ENCODE peak calls at places on chromosomes 11 and 22, in ten cellular contexts. One of them, this sample, is unnamed.

GRCh38 chr11:104547996-104548661 is 350.1 kb downstream of the CASP12 start:
- DNase-seq in NCI-H1105: no peak
- DNase-seq in mesenchymal stem cell: peak
- DNase-seq in endothelial cell: no peak
- DNase-seq in substantia nigra: no peak
- DNase-seq in stimulated activated CD4-positive, alpha-beta T cell treated with anti-CD3 and anti-CD28 coated beads, Interleukin-1b, Interleukin-23, amount 100 ng/mL, for 1 hour: no peak
- DNase-seq in fibroblast of lung: peak
- DNase-seq in NCI-H1436: no peak
- DNase-seq in NCI-H774: no peak
- DNase-seq in mesendoderm: peak
- DNase-seq in this sample: no peak

GRCh38 chr11:69961738-69962137 is 116.4 kb upstream of the ANO1 start:
- DNase-seq in substantia nigra: no peak
- DNase-seq in stimulated activated CD4-positive, alpha-beta T cell treated with anti-CD3 and anti-CD28 coated beads, Interleukin-1b, Interleukin-23, amount 100 ng/mL, for 1 hour: no peak
- DNase-seq in NCI-H1436: no peak
- DNase-seq in NCI-H774: no peak
- DNase-seq in mesenchymal stem cell: no peak
- DNase-seq in endothelial cell: no peak
- DNase-seq in mesendoderm: no peak
- DNase-seq in fibroblast of lung: no peak
- DNase-seq in NCI-H1105: no peak
- DNase-seq in this sample: no peak

GRCh38 chr11:19635332-19635731 is 77.3 kb upstream of the NAV2 start:
- DNase-seq in NCI-H1105: no peak
- DNase-seq in mesendoderm: no peak
- DNase-seq in stimulated activated CD4-positive, alpha-beta T cell treated with anti-CD3 and anti-CD28 coated beads, Interleukin-1b, Interleukin-23, amount 100 ng/mL, for 1 hour: no peak
- DNase-seq in NCI-H1436: no peak
- DNase-seq in fibroblast of lung: no peak
- DNase-seq in mesenchymal stem cell: no peak
- DNase-seq in NCI-H774: no peak
- DNase-seq in substantia nigra: no peak
- DNase-seq in endothelial cell: no peak
- DNase-seq in this sample: no peak

GRCh38 chr22:24973867-24974266 is 21.4 kb downstream of the KIAA1671 start:
- DNase-seq in stimulated activated CD4-positive, alpha-beta T cell treated with anti-CD3 and anti-CD28 coated beads, Interleukin-1b, Interleukin-23, amount 100 ng/mL, for 1 hour: no peak
- DNase-seq in NCI-H1436: no peak
- DNase-seq in endothelial cell: no peak
- DNase-seq in mesendoderm: no peak
- DNase-seq in substantia nigra: no peak
- DNase-seq in NCI-H1105: no peak
- DNase-seq in fibroblast of lung: no peak
- DNase-seq in mesenchymal stem cell: no peak
- DNase-seq in NCI-H774: no peak
- DNase-seq in this sample: no peak

GRCh38 chr22:46465793-46466192 is 71.6 kb downstream of the CELSR1 start:
- DNase-seq in NCI-H1436: no peak
- DNase-seq in mesenchymal stem cell: no peak
- DNase-seq in substantia nigra: no peak
- DNase-seq in mesendoderm: no peak
- DNase-seq in endothelial cell: no peak
- DNase-seq in NCI-H774: no peak
- DNase-seq in fibroblast of lung: no peak
- DNase-seq in stimulated activated CD4-positive, alpha-beta T cell treated with anti-CD3 and anti-CD28 coated beads, Interleukin-1b, Interleukin-23, amount 100 ng/mL, for 1 hour: no peak
- DNase-seq in NCI-H1105: no peak
- DNase-seq in this sample: no peak

GRCh38 chr11:57200937-57201336 is 19.2 kb downstream of the LRRC55 start:
- DNase-seq in mesendoderm: no peak
- DNase-seq in NCI-H1105: no peak
- DNase-seq in endothelial cell: no peak
- DNase-seq in substantia nigra: no peak
- DNase-seq in fibroblast of lung: no peak
- DNase-seq in NCI-H1436: no peak
- DNase-seq in mesenchymal stem cell: no peak
- DNase-seq in NCI-H774: no peak
- DNase-seq in stimulated activated CD4-positive, alpha-beta T cell treated with anti-CD3 and anti-CD28 coated beads, Interleukin-1b, Interleukin-23, amount 100 ng/mL, for 1 hour: no peak
- DNase-seq in this sample: no peak

GRCh38 chr11:74783241-74783871 is 34.7 kb downstream of the RNF169 start:
- DNase-seq in NCI-H1436: no peak
- DNase-seq in stimulated activated CD4-positive, alpha-beta T cell treated with anti-CD3 and anti-CD28 coated beads, Interleukin-1b, Interleukin-23, amount 100 ng/mL, for 1 hour: no peak
- DNase-seq in mesenchymal stem cell: peak
- DNase-seq in mesendoderm: no peak
- DNase-seq in substantia nigra: no peak
- DNase-seq in endothelial cell: no peak
- DNase-seq in NCI-H1105: no peak
- DNase-seq in NCI-H774: no peak
- DNase-seq in fibroblast of lung: peak
- DNase-seq in this sample: no peak

GRCh38 chr11:128346808-128347207 is 240.6 kb downstream of the ETS1 start:
- DNase-seq in mesenchymal stem cell: no peak
- DNase-seq in NCI-H1105: no peak
- DNase-seq in NCI-H1436: no peak
- DNase-seq in mesendoderm: no peak
- DNase-seq in endothelial cell: no peak
- DNase-seq in NCI-H774: no peak
- DNase-seq in fibroblast of lung: peak
- DNase-seq in substantia nigra: no peak
- DNase-seq in stimulated activated CD4-positive, alpha-beta T cell treated with anti-CD3 and anti-CD28 coated beads, Interleukin-1b, Interleukin-23, amount 100 ng/mL, for 1 hour: no peak
- DNase-seq in this sample: no peak

GRCh38 chr22:39965749-39966148 is 5.6 kb downstream of the TMA7B start:
- DNase-seq in NCI-H1105: no peak
- DNase-seq in mesendoderm: no peak
- DNase-seq in mesenchymal stem cell: no peak
- DNase-seq in NCI-H1436: no peak
- DNase-seq in endothelial cell: no peak
- DNase-seq in stimulated activated CD4-positive, alpha-beta T cell treated with anti-CD3 and anti-CD28 coated beads, Interleukin-1b, Interleukin-23, amount 100 ng/mL, for 1 hour: no peak
- DNase-seq in NCI-H774: no peak
- DNase-seq in fibroblast of lung: no peak
- DNase-seq in substantia nigra: no peak
- DNase-seq in this sample: no peak

GRCh38 chr11:131754671-131755070 is 384.3 kb downstream of the NTM start:
- DNase-seq in mesendoderm: no peak
- DNase-seq in NCI-H1105: no peak
- DNase-seq in NCI-H774: no peak
- DNase-seq in mesenchymal stem cell: no peak
- DNase-seq in NCI-H1436: no peak
- DNase-seq in endothelial cell: no peak
- DNase-seq in fibroblast of lung: peak
- DNase-seq in substantia nigra: no peak
- DNase-seq in stimulated activated CD4-positive, alpha-beta T cell treated with anti-CD3 and anti-CD28 coated beads, Interleukin-1b, Interleukin-23, amount 100 ng/mL, for 1 hour: no peak
- DNase-seq in this sample: no peak

GRCh38 chr11:65381721-65382035 is 768 bp downstream of the SLC25A45 start:
- DNase-seq in NCI-H1436: no peak
- DNase-seq in endothelial cell: no peak
- DNase-seq in mesenchymal stem cell: peak
- DNase-seq in mesendoderm: peak
- DNase-seq in fibroblast of lung: peak
- DNase-seq in NCI-H774: no peak
- DNase-seq in NCI-H1105: no peak
- DNase-seq in substantia nigra: no peak
- DNase-seq in stimulated activated CD4-positive, alpha-beta T cell treated with anti-CD3 and anti-CD28 coated beads, Interleukin-1b, Interleukin-23, amount 100 ng/mL, for 1 hour: no peak
- DNase-seq in this sample: no peak

GRCh38 chr11:117166491-117166890 is 12.1 kb upstream of the SIDT2 start:
- DNase-seq in NCI-H1436: no peak
- DNase-seq in mesenchymal stem cell: no peak
- DNase-seq in stimulated activated CD4-positive, alpha-beta T cell treated with anti-CD3 and anti-CD28 coated beads, Interleukin-1b, Interleukin-23, amount 100 ng/mL, for 1 hour: no peak
- DNase-seq in NCI-H1105: no peak
- DNase-seq in substantia nigra: no peak
- DNase-seq in fibroblast of lung: no peak
- DNase-seq in NCI-H774: no peak
- DNase-seq in mesendoderm: no peak
- DNase-seq in endothelial cell: no peak
- DNase-seq in this sample: no peak

GRCh38 chr11:83736689-83737088 is 450.5 kb upstream of the CCDC90B start:
- DNase-seq in NCI-H1436: peak
- DNase-seq in fibroblast of lung: no peak
- DNase-seq in mesendoderm: no peak
- DNase-seq in NCI-H1105: no peak
- DNase-seq in mesenchymal stem cell: no peak
- DNase-seq in substantia nigra: no peak
- DNase-seq in NCI-H774: no peak
- DNase-seq in stimulated activated CD4-positive, alpha-beta T cell treated with anti-CD3 and anti-CD28 coated beads, Interleukin-1b, Interleukin-23, amount 100 ng/mL, for 1 hour: no peak
- DNase-seq in endothelial cell: no peak
- DNase-seq in this sample: no peak

This sample was measured in GOT3.